ENCODE peak calls at places on chromosome 19, in five cellular contexts. B is Peyer's patch, I is left colon, V is uterus, H is mammary epithelial cell. S is an unnamed sample.

GRCh38 chr19:2569596-2570465 is 93.9 kb downstream of the GADD45B start:
- DNase-seq in I (no peak), B (peak), V (no peak), H (no peak), S (peak)

GRCh38 chr19:55082023-55082851 is 6.6 kb downstream of the EPS8L1 start:
- DNase-seq in V (no peak), H (no peak), I (no peak), B (peak), S (peak)

GRCh38 chr19:48044561-48044960 is 682 bp upstream of the CABP5 start:
- DNase-seq in B (no peak), V (no peak), I (no peak), H (no peak), S (no peak)

GRCh38 chr19:14412436-14413071 is 6.6 kb downstream of the DDX39A start:
- DNase-seq in B (no peak), H (no peak), V (no peak), I (no peak), S (peak)

GRCh38 chr19:39212377-39212742 is 8.3 kb upstream of the SYCN start:
- DNase-seq in V (no peak), H (no peak), I (peak), B (peak), S (no peak)

GRCh38 chr19:8811315-8812172 is 20.6 kb downstream of the ZNF558 start:
- DNase-seq in B (no peak), V (no peak), I (no peak), H (peak), S (no peak)

GRCh38 chr19:8610041-8610927 is at the start of gene ADAMTS10:
- DNase-seq in I (peak), B (no peak), V (peak), H (no peak), S (no peak)

GRCh38 chr19:38735257-38735686 is 9.0 kb downstream of the CAPN12 start:
- DNase-seq in I (peak), V (peak), B (no peak), H (peak), S (peak)

GRCh38 chr19:3154957-3155736 is 19.3 kb downstream of the GNA15 start:
- DNase-seq in V (peak), B (no peak), I (peak), H (peak), S (no peak)

GRCh38 chr19:4369109-4369887 is 25.9 kb downstream of the MPND start:
- DNase-seq in H (peak), B (peak), I (peak), V (peak), S (peak)

GRCh38 chr19:17627921-17628320 is 60.2 kb downstream of the UNC13A start:
- DNase-seq in H (no peak), B (no peak), I (no peak), V (no peak), S (no peak)

GRCh38 chr19:55481148-55482127 is 3.5 kb upstream of the NAT14 start:
- DNase-seq in V (no peak), B (no peak), I (no peak), H (no peak), S (peak)

GRCh38 chr19:18252370-18252717 is 21.9 kb downstream of the IQCN start:
- DNase-seq in H (no peak), B (no peak), V (no peak), I (no peak), S (no peak)

GRCh38 chr19:16957151-16957662 is 68.4 kb downstream of the F2RL3 start:
- DNase-seq in V (no peak), I (peak), B (no peak), H (peak), S (no peak)

GRCh38 chr19:28416245-28416644 is 796.7 kb downstream of the UQCRFS1 start:
- DNase-seq in H (no peak), B (no peak), V (no peak), I (no peak), S (no peak)

GRCh38 chr19:29663861-29664752 is 1.2 kb upstream of the PLEKHF1 start:
- DNase-seq in H (peak), V (no peak), I (peak), B (no peak), S (no peak)

GRCh38 chr19:13964776-13965175 is 12.5 kb downstream of the DCAF15 start:
- DNase-seq in B (no peak), I (no peak), V (no peak), H (no peak), S (no peak)

GRCh38 chr19:46416077-46416709 is 2.8 kb upstream of the CCDC8 start:
- DNase-seq in B (peak), I (peak), H (peak), V (peak), S (peak)

GRCh38 chr19:14561249-14561648 is 10.6 kb downstream of the NDUFB7 start:
- DNase-seq in H (no peak), I (no peak), V (no peak), B (no peak), S (no peak)

GRCh38 chr19:42202290-42202867 is 15.1 kb downstream of the DEDD2 start:
- DNase-seq in I (no peak), B (no peak), H (no peak), V (no peak), S (no peak)

GRCh38 chr19:4009990-4010807 is 2.7 kb downstream of the PIAS4 start:
- DNase-seq in V (no peak), B (peak), H (no peak), I (no peak), S (peak)

GRCh38 chr19:38852231-38853044 is 2.7 kb upstream of the HNRNPL start:
- DNase-seq in H (peak), B (peak), V (peak), I (peak), S (peak)

GRCh38 chr19:47142779-47143178 is 12.1 kb downstream of the SAE1 start:
- DNase-seq in H (peak), B (no peak), V (no peak), I (no peak), S (no peak)

S was measured in pancreas.